ENCODE peak calls at places on chromosomes 3 and 15, in four cellular contexts. I is AG04450, N is NT2/D1, F is PC-9. S is an unnamed sample.

GRCh38 chr3:194270627-194271458 is 80.3 kb downstream of the CPN2 start:
- DNase-seq in N (no peak), F (peak), I (no peak), S (no peak)

GRCh38 chr3:142226474-142226873 is 1.1 kb upstream of the GK5 start:
- DNase-seq in N (no peak), I (no peak), F (no peak), S (no peak)

GRCh38 chr3:175535351-175535750 is 676.2 kb downstream of the NAALADL2 start:
- DNase-seq in F (peak), N (no peak), I (no peak), S (no peak)

GRCh38 chr15:39407116-39407515 is 173.8 kb upstream of the THBS1 start:
- DNase-seq in I (peak), N (no peak), F (no peak), S (no peak)

GRCh38 chr3:31530039-31530983 is 2.4 kb upstream of the STT3B start:
- DNase-seq in N (no peak), F (no peak), I (no peak), S (no peak)

GRCh38 chr3:184600685-184601377 is 39.2 kb downstream of the EPHB3 start:
- DNase-seq in N (no peak), F (no peak), I (no peak), S (no peak)

GRCh38 chr3:195582947-195583346 is 793 bp downstream of the APOD start:
- DNase-seq in F (peak), I (no peak), N (no peak), S (no peak)

GRCh38 chr15:89551502-89551901 is 23.8 kb upstream of the TICRR start:
- DNase-seq in N (no peak), I (no peak), F (peak), S (no peak)

GRCh38 chr3:124620600-124621063 is 109.6 kb upstream of the UMPS start:
- DNase-seq in F (peak), N (peak), I (no peak), S (peak)

GRCh38 chr3:170864525-170865208 is 5.3 kb downstream of the RPL22L1 start:
- DNase-seq in F (peak), I (no peak), N (no peak), S (no peak)

GRCh38 chr3:193805448-193805847 is 212.4 kb downstream of the OPA1 start:
- DNase-seq in F (peak), N (no peak), I (peak), S (no peak)

GRCh38 chr3:165195628-165196576 is at the start of gene SLITRK3:
- DNase-seq in N (no peak), F (no peak), I (no peak), S (no peak)

GRCh38 chr3:120182613-120183524 is 88.6 kb upstream of the GSK3B start:
- DNase-seq in F (peak), I (no peak), N (no peak), S (no peak)

GRCh38 chr3:56135941-56136340 is 332.3 kb downstream of the ERC2 start:
- DNase-seq in I (no peak), N (no peak), F (no peak), S (no peak)

GRCh38 chr3:39202094-39202493 is 9.7 kb upstream of the XIRP1 start:
- DNase-seq in I (no peak), F (no peak), N (no peak), S (no peak)

GRCh38 chr15:98955980-98956723 is 51.4 kb downstream of the PGPEP1L start:
- DNase-seq in F (peak), I (no peak), N (no peak), S (no peak)

GRCh38 chr3:50205719-50206276 is 727 bp downstream of the SLC38A3 start:
- DNase-seq in I (no peak), N (no peak), F (no peak), S (peak)

GRCh38 chr3:97658670-97659285 is 105.8 kb upstream of the ARL6 start:
- DNase-seq in F (no peak), N (peak), I (no peak), S (no peak)

GRCh38 chr3:163622384-163622783 is 1455.9 kb downstream of the SI start:
- DNase-seq in N (peak), F (no peak), I (no peak), S (no peak)

DNA sequence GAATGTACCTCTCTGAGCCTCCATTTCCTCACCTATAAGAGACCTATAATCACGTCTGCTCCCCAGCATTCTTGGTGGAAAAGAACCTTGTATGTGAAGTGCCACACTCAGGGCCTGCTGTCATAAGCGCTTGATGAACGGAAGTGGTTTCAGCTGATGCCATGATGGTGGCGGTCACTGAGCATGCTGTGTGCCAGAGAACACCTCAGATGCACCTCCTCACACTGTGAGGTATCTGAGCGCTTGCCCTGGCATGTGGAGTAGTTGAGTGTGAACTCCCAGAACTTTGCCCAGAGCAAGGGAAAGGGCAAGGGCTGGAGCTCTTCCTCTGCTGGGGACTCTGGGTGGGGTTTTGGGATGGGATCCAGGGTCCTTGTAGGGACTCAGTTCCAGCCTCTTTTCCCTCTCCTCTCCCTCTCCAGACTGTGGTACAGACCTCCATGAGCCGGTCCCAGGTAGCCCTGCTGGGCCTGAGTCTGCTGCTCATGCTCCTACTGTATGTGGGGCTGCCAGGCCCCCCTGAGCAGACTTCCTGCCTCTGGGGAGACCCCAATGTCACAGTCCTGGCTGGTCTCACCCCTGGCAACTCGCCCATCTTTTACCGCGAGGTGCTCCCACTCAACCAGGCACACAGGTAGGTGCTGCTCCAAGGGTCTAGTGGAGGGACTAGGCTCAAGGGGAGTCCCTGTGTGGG is 2.7 kb downstream of the ABHD14A start:
- DNase-seq in N (no peak), I (no peak), F (peak), S (peak)
- H3K4me3 ChIP-seq in N (no peak), I (no peak), F (no peak), S (no peak)

GRCh38 chr3:14144423-14145075 is 19.7 kb downstream of the TMEM43 start:
- DNase-seq in I (peak), F (peak), N (peak), S (peak)
- H3K4me3 ChIP-seq in I (peak), F (peak), N (no peak), S (peak)

GRCh38 chr3:111666041-111666735 is 71.0 kb upstream of the ZBED2 start:
- DNase-seq in F (no peak), I (no peak), N (no peak), S (no peak)

GRCh38 chr3:111667170-111667569 is 72.0 kb upstream of the ZBED2 start:
- DNase-seq in F (no peak), I (no peak), N (no peak), S (no peak)

GRCh38 chr3:111668321-111668720 is 73.2 kb upstream of the ZBED2 start:
- DNase-seq in F (peak), I (no peak), N (no peak), S (no peak)

GRCh38 chr3:111668912-111669488 is 73.9 kb upstream of the ZBED2 start:
- DNase-seq in N (no peak), F (peak), I (peak), S (no peak)

DNA sequence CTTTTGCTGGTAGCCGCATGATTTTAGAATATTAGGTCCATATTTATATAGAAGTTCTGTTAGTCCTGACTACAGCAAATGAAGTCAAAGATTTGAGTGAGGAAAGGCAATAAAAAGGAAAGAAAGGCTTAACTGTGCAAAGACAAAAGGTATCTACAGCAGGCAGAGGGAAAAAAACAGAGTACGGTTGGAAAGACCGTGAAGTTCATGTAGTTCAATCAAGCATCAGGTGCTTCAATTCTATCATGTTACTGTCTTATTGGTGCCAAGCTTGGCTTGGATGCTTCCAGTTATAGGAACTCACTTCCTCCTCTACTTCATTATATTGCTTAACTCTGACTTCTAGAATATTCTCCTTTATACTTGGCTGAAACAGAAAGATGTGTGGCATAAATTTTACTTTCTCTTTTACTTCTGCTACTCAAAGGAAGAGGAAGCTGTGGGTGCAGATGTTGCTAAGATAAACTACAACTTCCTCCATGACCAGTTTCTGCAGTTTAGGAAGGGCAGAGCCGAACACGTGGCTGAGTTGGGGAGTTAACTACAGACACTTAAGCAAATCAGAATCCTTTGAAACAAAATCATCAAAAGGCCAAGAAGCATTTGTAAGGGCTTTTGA is 72.6 kb upstream of the ZBED2 start:
- DNase-seq in F (no peak), I (no peak), N (no peak), S (peak)
- H3K4me3 ChIP-seq in F (no peak), I (no peak), N (no peak), S (peak)

GRCh38 chr3:40452057-40452456 is 5.1 kb upstream of the RPL14 start:
- DNase-seq in F (no peak), N (no peak), I (no peak), S (no peak)

GRCh38 chr3:40452562-40452875 is 4.6 kb upstream of the RPL14 start:
- DNase-seq in N (no peak), F (no peak), I (no peak), S (no peak)

GRCh38 chr3:40455328-40455727 is 1.8 kb upstream of the RPL14 start:
- DNase-seq in I (no peak), F (no peak), N (no peak), S (no peak)

GRCh38 chr3:40452876-40453730 is 4.0 kb upstream of the RPL14 start:
- DNase-seq in I (peak), N (peak), F (peak), S (peak)

DNA sequence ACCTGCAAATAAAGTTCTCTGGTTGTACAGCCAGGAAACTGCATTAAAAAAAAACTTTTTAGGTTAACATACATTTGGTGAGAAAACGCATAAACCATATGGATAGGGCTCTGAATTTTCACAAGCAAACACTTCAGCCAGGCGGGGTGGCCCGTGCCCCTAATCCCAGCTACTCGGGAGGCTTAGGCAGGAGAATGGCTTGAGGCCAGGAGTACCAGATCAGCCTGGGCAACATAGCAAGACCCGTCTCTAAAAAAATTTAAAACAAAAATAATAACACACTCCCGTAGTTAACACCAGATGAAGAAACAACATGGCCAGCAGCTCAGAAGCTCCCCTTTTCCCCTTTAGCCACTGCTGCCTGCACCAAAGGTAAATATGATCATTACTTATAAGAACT is 3.2 kb upstream of the RPL14 start:
- DNase-seq in N (no peak), F (no peak), I (no peak), S (no peak)
- H3K4me3 ChIP-seq in N (peak), F (peak), I (peak), S (peak)

DNA sequence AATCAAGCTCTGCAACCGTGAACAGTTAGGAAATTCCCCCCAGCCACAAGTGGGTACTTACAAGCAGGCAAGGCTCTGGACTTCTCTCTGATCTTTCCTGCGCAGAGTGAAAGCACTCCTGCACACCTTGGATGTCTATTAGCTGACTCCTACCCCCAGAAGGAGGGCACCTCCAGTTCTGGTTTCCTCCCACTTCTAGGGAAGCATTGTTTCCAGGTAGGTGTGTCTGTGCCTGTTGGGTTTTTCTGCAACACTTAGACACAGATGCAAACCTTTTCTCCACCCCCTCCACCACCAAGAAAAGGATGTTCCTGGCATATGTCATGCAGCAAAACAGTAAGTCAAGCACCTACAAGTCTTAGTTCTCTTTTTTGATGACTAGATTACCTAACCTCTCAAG is at the start of gene ZBED2:
- DNase-seq in F (no peak), I (no peak), N (no peak), S (no peak)
- H3K4me3 ChIP-seq in F (no peak), I (no peak), N (no peak), S (peak)

GRCh38 chr15:92878593-92879053 is 21.5 kb upstream of the CHD2 start:
- DNase-seq in N (no peak), I (no peak), F (no peak), S (no peak)
- H3K4me3 ChIP-seq in N (no peak), I (no peak), F (no peak), S (no peak)

GRCh38 chr3:129855454-129856419 is 37.8 kb downstream of the TMCC1 start:
- DNase-seq in N (no peak), I (peak), F (peak), S (no peak)
- H3K4me3 ChIP-seq in N (no peak), I (no peak), F (peak), S (no peak)

GRCh38 chr3:24043985-24044384 is 98.9 kb downstream of the NR1D2 start:
- DNase-seq in N (no peak), I (no peak), F (no peak), S (no peak)

GRCh38 chr3:24046214-24046613 is 101.1 kb downstream of the NR1D2 start:
- DNase-seq in F (no peak), I (no peak), N (no peak), S (no peak)

GRCh38 chr3:24042174-24042878 is 97.2 kb downstream of the NR1D2 start:
- DNase-seq in I (no peak), F (no peak), N (no peak), S (no peak)

GRCh38 chr3:24047513-24047912 is 102.4 kb downstream of the NR1D2 start:
- DNase-seq in F (no peak), N (no peak), I (no peak), S (no peak)

GRCh38 chr3:24042879-24043567 is 97.9 kb downstream of the NR1D2 start:
- DNase-seq in I (no peak), F (no peak), N (no peak), S (no peak)
- H3K4me3 ChIP-seq in I (no peak), F (no peak), N (no peak), S (no peak)

DNA sequence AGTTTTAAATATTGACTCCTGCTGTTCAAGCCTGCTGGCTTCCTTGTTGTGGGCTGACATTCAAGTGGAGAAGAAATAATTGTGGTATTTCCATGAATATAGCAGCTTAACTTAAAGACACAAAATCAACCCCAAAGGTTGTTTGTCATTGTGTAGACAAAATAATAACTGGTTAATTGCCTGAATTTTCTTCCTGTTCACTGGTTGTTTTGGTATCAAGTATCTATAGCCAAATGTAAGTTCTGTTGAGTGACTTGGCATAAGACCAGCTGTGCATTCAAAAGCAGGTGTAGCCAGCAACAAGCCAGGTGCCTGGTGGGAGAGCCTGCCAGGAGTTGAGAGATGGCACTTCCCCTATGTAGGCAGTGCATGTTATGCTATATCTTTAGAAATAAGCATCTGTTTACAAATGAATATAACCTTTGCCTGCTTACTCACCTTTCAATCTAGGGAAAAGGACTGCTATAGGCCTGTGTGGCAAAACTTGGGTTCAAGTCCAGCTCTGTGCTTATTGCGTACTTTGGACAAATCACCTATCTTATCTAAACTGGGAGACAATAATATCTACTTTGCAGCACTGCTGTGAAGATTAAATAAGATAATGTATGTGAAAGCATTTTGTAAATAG is 84.9 kb upstream of the TBL1XR1 start:
- DNase-seq in I (no peak), N (no peak), F (peak), S (no peak)
- H3K4me3 ChIP-seq in I (no peak), N (no peak), F (no peak), S (no peak)

DNA sequence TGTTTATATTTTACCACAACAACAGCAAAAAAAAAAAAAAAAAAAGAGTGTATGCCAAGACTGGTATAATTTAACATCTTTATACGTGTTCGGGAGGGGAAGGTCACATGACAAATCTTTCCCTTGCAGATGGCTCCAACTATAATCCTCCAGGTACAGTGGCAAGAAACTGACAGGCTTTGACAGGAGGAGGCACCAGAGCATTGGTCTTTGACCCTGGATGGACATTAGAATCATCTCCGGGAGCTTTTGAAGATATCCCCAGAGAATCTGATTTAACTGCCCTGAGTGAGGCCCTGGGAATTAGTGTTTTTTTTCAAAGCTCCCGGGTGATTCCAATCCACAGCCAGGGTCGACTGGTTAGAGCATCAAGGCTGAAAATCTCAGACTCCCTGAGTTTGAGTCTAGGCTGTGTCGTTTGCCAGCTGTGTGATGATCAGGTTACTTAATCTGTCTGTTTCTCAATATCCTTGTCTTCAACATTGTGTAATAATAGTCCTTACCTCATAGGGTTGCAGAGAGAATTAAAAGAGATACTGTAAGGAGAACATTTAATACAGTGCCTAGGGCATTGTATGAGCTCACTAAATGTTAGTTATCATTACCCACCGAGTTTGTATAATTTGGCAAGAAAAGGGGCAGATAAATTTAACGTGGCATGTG is 8.9 kb upstream of the SEMA5B start:
- DNase-seq in F (peak), N (no peak), I (peak), S (no peak)
- H3K4me3 ChIP-seq in F (no peak), N (no peak), I (no peak), S (no peak)